ENCODE peak calls at places on chromosomes 4 and X, in ten cellular contexts. G is SJSA1, Z is A549, Q is endothelial cell of umbilical vein, L is SK-N-SH, N is pancreas, T is lower lobe of right lung, Y is stomach, X is mesendoderm, W is right atrium auricular region. U is an unnamed sample. For H3K4me1, the result is how much of the 10 kb centered on the place peaks cover.

GRCh38 chr4:173332963-173333657 is 1.0 kb downstream of the HMGB2 start:
- DNase-seq in G (no peak), Z (no peak), Q (peak), L (no peak), N (no peak), T (no peak), Y (no peak), X (peak), W (no peak), U (no peak)

GRCh38 chrX:1165535-1166196 is 46.8 kb downstream of the CRLF2 start:
- DNase-seq in G (peak), Z (peak), Q (no peak), L (no peak), N (no peak), T (no peak), Y (no peak), X (peak), W (no peak), U (no peak)

GRCh38 chr4:113684534-113685091 is 76.9 kb downstream of the CAMK2D start:
- DNase-seq in G (peak), Z (peak), Q (no peak), L (peak), N (no peak), T (no peak), Y (peak), X (peak), W (peak), U (no peak)

GRCh38 chr4:71406459-71406963 is 67.7 kb downstream of the SLC4A4 start:
- DNase-seq in G (no peak), Z (no peak), Q (peak), L (no peak), N (no peak), T (no peak), Y (no peak), X (peak), W (no peak), U (no peak)

GRCh38 chr4:60605651-60606354 is 594.3 kb upstream of the ADGRL3 start:
- DNase-seq in G (no peak), Z (no peak), Q (no peak), L (no peak), N (no peak), T (no peak), Y (no peak), X (no peak), W (no peak), U (no peak)

GRCh38 chrX:51892921-51893745 is at the start of gene MAGED1:
- DNase-seq in G (peak), Z (peak), Q (peak), L (peak), N (peak), T (peak), Y (peak), X (peak), W (peak), U (peak)

GRCh38 chrX:148501121-148502066 is 977 bp downstream of the AFF2 start:
- DNase-seq in G (no peak), Z (no peak), Q (no peak), L (peak), N (peak), T (peak), Y (no peak), X (peak), W (no peak), U (no peak)

GRCh38 chrX:148928803-148929202 is 428.4 kb downstream of the AFF2 start:
- DNase-seq in G (no peak), Z (no peak), Q (no peak), L (no peak), N (no peak), T (no peak), Y (no peak), X (no peak), W (no peak), U (no peak)

GRCh38 chrX:57044226-57044625 is 48.9 kb upstream of the SPIN3 start:
- DNase-seq in G (no peak), Z (no peak), Q (no peak), L (no peak), N (no peak), T (no peak), Y (no peak), X (no peak), W (no peak), U (no peak)

GRCh38 chr4:70589785-70590184 is 2.3 kb upstream of the AMBN start:
- DNase-seq in G (no peak), Z (no peak), Q (no peak), L (no peak), N (no peak), T (no peak), Y (no peak), X (no peak), W (no peak), U (no peak)

GRCh38 chr4:118881512-118882146 is 7.0 kb upstream of the SYNPO2 start:
- DNase-seq in G (no peak), Z (no peak), Q (no peak), L (no peak), N (no peak), T (no peak), Y (no peak), X (peak), W (no peak), U (no peak)

GRCh38 chr4:54525602-54526001 is 132.2 kb upstream of the KIT start:
- DNase-seq in G (no peak), Z (peak), Q (no peak), L (no peak), N (no peak), T (no peak), Y (no peak), X (peak), W (no peak), U (no peak)

GRCh38 chrX:64230123-64230970 is at the start of gene ASB12:
- DNase-seq in G (no peak), Z (no peak), Q (no peak), L (no peak), N (no peak), T (no peak), Y (no peak), X (no peak), W (no peak), U (no peak)

GRCh38 chr4:105996845-105997244 is 101.6 kb downstream of the NPNT start:
- DNase-seq in G (no peak), Z (no peak), Q (no peak), L (no peak), N (no peak), T (no peak), Y (no peak), X (no peak), W (no peak), U (no peak)

DNA sequence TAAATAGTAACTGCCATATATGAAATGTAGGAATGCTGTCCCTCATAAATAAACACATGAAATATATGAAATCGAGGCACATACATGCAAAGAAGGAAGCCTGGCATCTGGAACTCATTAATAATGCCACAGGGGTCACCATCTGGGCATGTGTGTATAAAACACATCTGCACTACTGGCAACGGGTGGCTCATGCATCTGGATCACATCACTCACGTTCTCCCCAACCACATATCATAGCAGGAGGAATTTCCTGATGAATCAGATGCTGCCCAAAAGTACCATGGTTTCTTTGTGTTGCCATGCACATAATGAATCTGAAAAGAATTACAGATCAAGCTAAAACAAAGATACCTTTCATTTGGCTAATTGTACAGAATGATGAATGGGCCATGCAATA is 28.6 kb downstream of the RNF175 start:
- DNase-seq in G (no peak), Z (no peak), Q (no peak), L (peak), N (no peak), T (no peak), Y (no peak), X (no peak), W (no peak), U (no peak)
- H3K4me1 ChIP-seq in G (under half), Z (under half), Q (under half), L (under half), N (under half), T (under half), Y (under half), X (under half), W (under half), U (under half)

GRCh38 chrX:129755779-129756650 is 17.2 kb downstream of the XPNPEP2 start:
- DNase-seq in G (no peak), Z (no peak), Q (no peak), L (no peak), N (no peak), T (no peak), Y (no peak), X (peak), W (no peak), U (no peak)
- H3K27ac ChIP-seq in G (no peak), Z (no peak), Q (no peak), L (no peak), N (no peak), T (no peak), Y (no peak), X (no peak), W (no peak), U (no peak)

DNA sequence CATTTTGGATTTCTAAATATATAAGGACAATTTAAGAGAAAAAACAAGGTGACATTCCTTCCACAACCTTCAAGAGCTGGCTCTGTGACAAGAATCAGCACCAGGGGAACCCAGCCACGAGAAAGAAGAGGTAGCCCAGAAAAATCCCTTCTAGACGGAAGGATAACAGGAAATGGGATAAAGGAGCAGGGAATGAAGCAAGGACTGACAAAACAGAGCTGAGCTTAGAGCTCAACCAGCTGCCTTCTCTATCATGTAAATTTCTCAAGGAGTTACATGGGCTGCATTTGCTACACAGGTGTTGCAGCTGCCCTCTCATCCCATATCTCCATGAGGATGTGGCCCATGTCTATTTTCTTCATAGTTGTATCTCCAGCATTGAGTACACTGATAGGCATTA is 154.2 kb upstream of the PRDX4 start:
- DNase-seq in G (no peak), Z (no peak), Q (no peak), L (no peak), N (no peak), T (no peak), Y (no peak), X (peak), W (no peak), U (no peak)
- H3K4me1 ChIP-seq in G (under half), Z (under half), Q (under half), L (under half), N (under half), T (under half), Y (under half), X (under half), W (under half), U (under half)

DNA sequence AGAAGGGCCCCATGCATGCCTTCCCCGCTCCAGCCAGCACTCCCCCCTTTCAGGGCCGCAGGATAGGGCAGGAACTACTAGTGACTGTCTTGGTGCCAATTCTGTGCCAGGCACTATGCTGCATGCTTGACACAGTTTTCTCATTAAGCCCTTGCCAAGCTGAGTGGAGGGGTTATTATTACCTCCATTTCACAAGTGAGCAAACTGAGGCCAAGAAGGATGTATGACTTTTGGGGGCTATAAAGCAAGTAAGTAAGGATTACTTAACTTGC is 73.6 kb upstream of the PJA1 start:
- DNase-seq in G (no peak), Z (no peak), Q (no peak), L (no peak), N (no peak), T (no peak), Y (no peak), X (no peak), W (no peak), U (no peak)
- H3K27ac ChIP-seq in G (no peak), Z (no peak), Q (no peak), L (no peak), N (no peak), T (no peak), Y (no peak), X (no peak), W (peak), U (no peak)

GRCh38 chr4:109410226-109410625 is 23.4 kb upstream of the SEC24B start:
- DNase-seq in G (no peak), Z (no peak), Q (no peak), L (no peak), N (no peak), T (no peak), Y (no peak), X (peak), W (no peak), U (no peak)

GRCh38 chr4:109412805-109413204 is 20.8 kb upstream of the SEC24B start:
- DNase-seq in G (no peak), Z (no peak), Q (no peak), L (no peak), N (no peak), T (no peak), Y (no peak), X (no peak), W (no peak), U (no peak)

GRCh38 chr4:109408711-109409110 is 24.9 kb upstream of the SEC24B start:
- DNase-seq in G (no peak), Z (no peak), Q (no peak), L (no peak), N (no peak), T (no peak), Y (no peak), X (peak), W (no peak), U (no peak)

GRCh38 chr4:109411964-109412363 is 21.7 kb upstream of the SEC24B start:
- DNase-seq in G (no peak), Z (no peak), Q (peak), L (no peak), N (no peak), T (no peak), Y (peak), X (no peak), W (no peak), U (no peak)

GRCh38 chr4:109410776-109411175 is 22.8 kb upstream of the SEC24B start:
- DNase-seq in G (no peak), Z (no peak), Q (no peak), L (no peak), N (no peak), T (no peak), Y (no peak), X (peak), W (no peak), U (no peak)
- H3K4me1 ChIP-seq in G (under half), Z (under half), Q (under half), L (under half), N (under half), T (under half), Y (under half), X (under half), W (under half), U (under half)

GRCh38 chr4:153326513-153326912 is 18.0 kb upstream of the MND1 start:
- DNase-seq in G (no peak), Z (no peak), Q (peak), L (no peak), N (no peak), T (no peak), Y (peak), X (no peak), W (no peak), U (no peak)
- H3K27ac ChIP-seq in G (no peak), Z (no peak), Q (no peak), L (no peak), N (no peak), T (no peak), Y (no peak), X (no peak), W (no peak), U (no peak)

GRCh38 chr4:26413595-26413994 is 76.7 kb downstream of the CCKAR start:
- DNase-seq in G (no peak), Z (no peak), Q (no peak), L (no peak), N (no peak), T (no peak), Y (no peak), X (no peak), W (no peak), U (no peak)
- H3K4me1 ChIP-seq in G (under half), Z (under half), Q (under half), L (under half), N (under half), T (under half), Y (under half), X (under half), W (under half), U (under half)

GRCh38 chrX:155615938-155616337 is 3.2 kb upstream of the TMLHE start:
- DNase-seq in G (no peak), Z (no peak), Q (no peak), L (no peak), N (no peak), T (no peak), Y (no peak), X (no peak), W (no peak), U (no peak)

GRCh38 chrX:155613927-155614559 is 1.3 kb upstream of the TMLHE start:
- DNase-seq in G (no peak), Z (no peak), Q (no peak), L (no peak), N (no peak), T (no peak), Y (no peak), X (no peak), W (no peak), U (no peak)

GRCh38 chrX:155612312-155613224 is at the start of gene TMLHE:
- DNase-seq in G (peak), Z (peak), Q (peak), L (peak), N (peak), T (peak), Y (peak), X (peak), W (peak), U (peak)

DNA sequence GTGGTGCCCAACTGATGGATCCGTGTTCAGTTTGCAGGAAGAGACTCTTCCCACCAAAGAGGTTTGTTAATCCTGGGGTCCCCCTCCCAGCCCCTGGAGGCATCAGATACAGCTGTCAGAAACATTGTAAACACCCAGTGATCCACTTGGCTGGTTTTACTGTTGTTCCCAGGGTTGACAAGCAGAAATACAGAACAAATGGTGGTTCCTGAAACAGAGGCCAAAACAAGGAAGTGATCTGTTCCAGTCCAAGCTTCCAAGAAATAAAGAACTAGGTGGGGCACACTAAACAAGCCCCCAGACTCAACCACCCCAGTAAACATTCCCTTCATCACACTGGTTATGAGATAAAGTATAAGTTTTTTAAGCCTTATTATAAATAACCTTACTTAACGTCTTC is 1.4 kb downstream of the TMLHE start:
- DNase-seq in G (no peak), Z (no peak), Q (peak), L (no peak), N (no peak), T (no peak), Y (no peak), X (no peak), W (no peak), U (no peak)
- H3K27ac ChIP-seq in G (no peak), Z (no peak), Q (peak), L (no peak), N (no peak), T (peak), Y (peak), X (no peak), W (peak), U (no peak)

GRCh38 chrX:16612257-16612987 is 37.5 kb upstream of the S100G start:
- DNase-seq in G (no peak), Z (no peak), Q (no peak), L (no peak), N (no peak), T (no peak), Y (no peak), X (no peak), W (no peak), U (no peak)

GRCh38 chrX:16619024-16619423 is 30.9 kb upstream of the S100G start:
- DNase-seq in G (no peak), Z (no peak), Q (no peak), L (no peak), N (no peak), T (no peak), Y (no peak), X (no peak), W (no peak), U (no peak)

GRCh38 chrX:16618422-16618821 is 31.5 kb upstream of the S100G start:
- DNase-seq in G (no peak), Z (no peak), Q (no peak), L (no peak), N (no peak), T (no peak), Y (no peak), X (no peak), W (no peak), U (no peak)

DNA sequence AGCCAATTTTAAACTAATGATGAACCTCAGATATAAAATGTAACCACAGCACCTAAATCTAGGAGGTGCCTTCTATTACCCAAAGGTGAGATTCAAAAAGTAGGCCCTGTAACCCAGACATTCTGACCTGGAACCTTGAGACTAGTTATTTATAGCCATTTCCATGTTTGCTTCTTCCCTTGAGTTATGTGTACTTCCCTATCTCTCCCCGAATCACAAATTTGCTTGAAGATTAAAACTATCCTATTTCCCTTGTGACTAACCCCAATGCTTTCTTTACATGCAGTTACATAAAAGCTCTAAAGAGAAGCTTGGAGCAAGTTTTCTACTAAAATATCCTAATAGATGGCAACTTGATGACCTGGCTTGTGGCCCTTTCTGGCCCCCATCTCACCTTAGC is 32.6 kb upstream of the S100G start:
- DNase-seq in G (no peak), Z (no peak), Q (no peak), L (no peak), N (no peak), T (no peak), Y (no peak), X (no peak), W (no peak), U (no peak)
- H3K4me1 ChIP-seq in G (under half), Z (under half), Q (under half), L (under half), N (under half), T (under half), Y (under half), X (under half), W (under half), U (under half)

U was measured in tibial nerve.